ENCODE peak calls at places on chromosomes 11 and 22, in five cellular contexts. One of them, this sample, is unnamed.

GRCh38 chr22:44080936-44081853 is 57.1 kb downstream of the PARVB start:
- DNase-seq in left lung: peak; percentile 75
- DNase-seq in neural crest cell: peak; percentile 81
- DNase-seq in GM13977: peak; percentile 84
- DNase-seq in RWPE2: no peak
- DNase-seq in this sample: peak; percentile 86

GRCh38 chr11:71548716-71549151 is 514 bp downstream of the KRTAP5-9 start:
- DNase-seq in GM13977: no peak
- DNase-seq in neural crest cell: no peak
- DNase-seq in RWPE2: no peak
- DNase-seq in left lung: no peak
- DNase-seq in this sample: no peak

GRCh38 chr22:34416321-34416900 is 496.1 kb upstream of the LARGE1 start:
- DNase-seq in left lung: no peak
- DNase-seq in RWPE2: no peak
- DNase-seq in neural crest cell: no peak
- DNase-seq in GM13977: no peak
- DNase-seq in this sample: no peak

GRCh38 chr11:1285316-1285744 is 24.1 kb downstream of the TOLLIP start:
- DNase-seq in RWPE2: no peak
- DNase-seq in GM13977: no peak
- DNase-seq in neural crest cell: no peak
- DNase-seq in left lung: no peak
- DNase-seq in this sample: no peak

GRCh38 chr11:55966391-55966790 is 3.4 kb downstream of the OR10AG1 start:
- DNase-seq in neural crest cell: no peak
- DNase-seq in GM13977: no peak
- DNase-seq in left lung: no peak
- DNase-seq in RWPE2: no peak
- DNase-seq in this sample: no peak

GRCh38 chr11:19777032-19777341 is 64.3 kb downstream of the NAV2 start:
- DNase-seq in left lung: no peak
- DNase-seq in GM13977: peak; percentile 68
- DNase-seq in RWPE2: no peak
- DNase-seq in neural crest cell: peak; percentile 34
- DNase-seq in this sample: peak; percentile 62

GRCh38 chr22:37485006-37485713 is 1.0 kb downstream of the MFNG start:
- DNase-seq in neural crest cell: no peak
- DNase-seq in GM13977: peak; percentile 71
- DNase-seq in left lung: peak; percentile 53
- DNase-seq in RWPE2: no peak
- DNase-seq in this sample: peak; percentile 75

GRCh38 chr11:83009999-83010398 is 61.7 kb downstream of the RAB30 start:
- DNase-seq in neural crest cell: no peak
- DNase-seq in RWPE2: no peak
- DNase-seq in GM13977: no peak
- DNase-seq in left lung: no peak
- DNase-seq in this sample: no peak

GRCh38 chr11:119726585-119727522 is 2.1 kb downstream of the NECTIN1 start:
- DNase-seq in left lung: no peak
- DNase-seq in RWPE2: no peak
- DNase-seq in neural crest cell: no peak
- DNase-seq in GM13977: no peak
- DNase-seq in this sample: no peak

GRCh38 chr11:103322861-103323260 is 213.6 kb downstream of the DYNC2H1 start:
- DNase-seq in GM13977: no peak
- DNase-seq in neural crest cell: no peak
- DNase-seq in left lung: no peak
- DNase-seq in RWPE2: no peak
- DNase-seq in this sample: no peak

GRCh38 chr11:2699185-2699530 is 636 bp downstream of the KCNQ1OT1 start:
- DNase-seq in neural crest cell: no peak
- DNase-seq in GM13977: no peak
- DNase-seq in RWPE2: peak; percentile 62
- DNase-seq in left lung: peak; percentile 36
- DNase-seq in this sample: no peak

GRCh38 chr11:47373876-47374820 is 4.2 kb downstream of the SPI1 start:
- DNase-seq in RWPE2: peak; percentile 71
- DNase-seq in left lung: peak; percentile 83
- DNase-seq in neural crest cell: peak; percentile 85
- DNase-seq in GM13977: peak; percentile 79
- DNase-seq in this sample: peak; percentile 86

GRCh38 chr11:127013550-127013949 is 13.0 kb upstream of the KIRREL3 start:
- DNase-seq in left lung: no peak
- DNase-seq in neural crest cell: no peak
- DNase-seq in RWPE2: no peak
- DNase-seq in GM13977: no peak
- DNase-seq in this sample: no peak

GRCh38 chr11:76802151-76802550 is 19.0 kb downstream of the TSKU start:
- DNase-seq in neural crest cell: no peak
- DNase-seq in left lung: no peak
- DNase-seq in RWPE2: no peak
- DNase-seq in GM13977: no peak
- DNase-seq in this sample: no peak

GRCh38 chr11:74019860-74020259 is 11.0 kb upstream of the UCP3 start:
- DNase-seq in left lung: no peak
- DNase-seq in neural crest cell: no peak
- DNase-seq in GM13977: no peak
- DNase-seq in RWPE2: no peak
- DNase-seq in this sample: no peak

GRCh38 chr11:26227883-26228502 is 103.9 kb upstream of the ANO3 start:
- DNase-seq in GM13977: no peak
- DNase-seq in RWPE2: no peak
- DNase-seq in neural crest cell: no peak
- DNase-seq in left lung: no peak
- DNase-seq in this sample: no peak

GRCh38 chr11:128390246-128390645 is 197.1 kb downstream of the ETS1 start:
- DNase-seq in GM13977: no peak
- DNase-seq in RWPE2: no peak
- DNase-seq in left lung: no peak
- DNase-seq in neural crest cell: no peak
- DNase-seq in this sample: no peak

GRCh38 chr22:26656896-26657851 is at the start of gene MIAT:
- DNase-seq in GM13977: peak; percentile 86
- DNase-seq in neural crest cell: peak; percentile 38
- DNase-seq in RWPE2: no peak
- DNase-seq in left lung: peak; percentile 49
- DNase-seq in this sample: peak; percentile 89

GRCh38 chr11:126722956-126723664 is 277.5 kb downstream of the KIRREL3 start:
- DNase-seq in GM13977: no peak
- DNase-seq in left lung: no peak
- DNase-seq in neural crest cell: no peak
- DNase-seq in RWPE2: no peak
- DNase-seq in this sample: no peak

GRCh38 chr11:107591098-107591445 is at the start of gene ELMOD1:
- DNase-seq in RWPE2: peak; percentile 48
- DNase-seq in GM13977: peak; percentile 65
- DNase-seq in left lung: peak; percentile 49
- DNase-seq in neural crest cell: peak; percentile 56
- DNase-seq in this sample: peak; percentile 76
- TF ChIP-seq CTCF in RWPE2: peak; percentile 28
- TF ChIP-seq CTCF in GM13977: no peak
- TF ChIP-seq CTCF in left lung: no peak
- TF ChIP-seq CTCF in neural crest cell: no peak
- TF ChIP-seq CTCF in this sample: no peak

GRCh38 chr22:27975381-27976013 is 56.4 kb upstream of the PITPNB start:
- DNase-seq in left lung: no peak
- DNase-seq in GM13977: no peak
- DNase-seq in RWPE2: no peak
- DNase-seq in neural crest cell: no peak
- DNase-seq in this sample: no peak
- TF ChIP-seq CTCF in left lung: no peak
- TF ChIP-seq CTCF in GM13977: no peak
- TF ChIP-seq CTCF in RWPE2: no peak
- TF ChIP-seq CTCF in neural crest cell: no peak
- TF ChIP-seq CTCF in this sample: no peak

GRCh38 chr22:19705181-19705934 is 8.9 kb upstream of the SEPTIN5 start:
- DNase-seq in left lung: no peak
- DNase-seq in neural crest cell: no peak
- DNase-seq in GM13977: no peak
- DNase-seq in RWPE2: peak; percentile 47
- DNase-seq in this sample: no peak
- TF ChIP-seq CTCF in left lung: no peak
- TF ChIP-seq CTCF in neural crest cell: peak; percentile 26
- TF ChIP-seq CTCF in GM13977: no peak
- TF ChIP-seq CTCF in RWPE2: no peak
- TF ChIP-seq CTCF in this sample: no peak

DNA sequence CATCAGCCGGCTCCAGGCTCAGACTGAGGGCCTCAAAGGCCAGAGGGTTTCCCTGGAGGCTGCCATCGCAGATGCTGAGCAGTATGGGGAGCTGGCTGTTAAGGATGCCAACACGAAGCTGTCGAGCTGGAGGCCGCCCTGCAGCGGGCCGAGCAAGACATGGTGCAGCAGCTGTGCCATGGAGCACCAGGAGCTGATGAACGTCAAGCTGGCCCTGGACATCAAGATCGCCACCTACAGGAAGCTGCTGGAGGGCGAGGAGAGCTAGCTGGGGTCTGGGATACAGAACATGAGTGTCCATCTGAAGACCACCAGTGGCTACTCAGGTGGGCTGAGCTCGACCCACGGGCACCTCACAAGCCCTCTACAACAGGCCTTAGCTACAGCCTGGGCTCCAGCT is 4.0 kb upstream of the SCUBE2 start:
- DNase-seq in left lung: no peak
- DNase-seq in neural crest cell: no peak
- DNase-seq in RWPE2: no peak
- DNase-seq in GM13977: no peak
- DNase-seq in this sample: no peak
- TF ChIP-seq CTCF in left lung: no peak
- TF ChIP-seq CTCF in neural crest cell: no peak
- TF ChIP-seq CTCF in RWPE2: no peak
- TF ChIP-seq CTCF in GM13977: peak; percentile 58
- TF ChIP-seq CTCF in this sample: peak; percentile 30

GRCh38 chr11:8532475-8532874 is 61.6 kb downstream of the STK33 start:
- DNase-seq in RWPE2: no peak
- DNase-seq in left lung: no peak
- DNase-seq in GM13977: peak; percentile 47
- DNase-seq in neural crest cell: no peak
- DNase-seq in this sample: peak; percentile 25

GRCh38 chr11:8527939-8528338 is 66.1 kb downstream of the STK33 start:
- DNase-seq in GM13977: no peak
- DNase-seq in neural crest cell: no peak
- DNase-seq in RWPE2: no peak
- DNase-seq in left lung: no peak
- DNase-seq in this sample: no peak

GRCh38 chr11:8531982-8532381 is 62.0 kb downstream of the STK33 start:
- DNase-seq in RWPE2: no peak
- DNase-seq in left lung: no peak
- DNase-seq in neural crest cell: no peak
- DNase-seq in GM13977: peak; percentile 57
- DNase-seq in this sample: peak; percentile 49

GRCh38 chr11:8531312-8531711 is 62.7 kb downstream of the STK33 start:
- DNase-seq in left lung: no peak
- DNase-seq in GM13977: no peak
- DNase-seq in neural crest cell: no peak
- DNase-seq in RWPE2: no peak
- DNase-seq in this sample: no peak

GRCh38 chr11:8533332-8533731 is 60.7 kb downstream of the STK33 start:
- DNase-seq in left lung: no peak
- DNase-seq in neural crest cell: no peak
- DNase-seq in GM13977: peak; percentile 51
- DNase-seq in RWPE2: no peak
- DNase-seq in this sample: peak; percentile 29
- TF ChIP-seq CTCF in left lung: no peak
- TF ChIP-seq CTCF in neural crest cell: no peak
- TF ChIP-seq CTCF in GM13977: peak; percentile 28
- TF ChIP-seq CTCF in RWPE2: peak; percentile 31
- TF ChIP-seq CTCF in this sample: peak; percentile 18

DNA sequence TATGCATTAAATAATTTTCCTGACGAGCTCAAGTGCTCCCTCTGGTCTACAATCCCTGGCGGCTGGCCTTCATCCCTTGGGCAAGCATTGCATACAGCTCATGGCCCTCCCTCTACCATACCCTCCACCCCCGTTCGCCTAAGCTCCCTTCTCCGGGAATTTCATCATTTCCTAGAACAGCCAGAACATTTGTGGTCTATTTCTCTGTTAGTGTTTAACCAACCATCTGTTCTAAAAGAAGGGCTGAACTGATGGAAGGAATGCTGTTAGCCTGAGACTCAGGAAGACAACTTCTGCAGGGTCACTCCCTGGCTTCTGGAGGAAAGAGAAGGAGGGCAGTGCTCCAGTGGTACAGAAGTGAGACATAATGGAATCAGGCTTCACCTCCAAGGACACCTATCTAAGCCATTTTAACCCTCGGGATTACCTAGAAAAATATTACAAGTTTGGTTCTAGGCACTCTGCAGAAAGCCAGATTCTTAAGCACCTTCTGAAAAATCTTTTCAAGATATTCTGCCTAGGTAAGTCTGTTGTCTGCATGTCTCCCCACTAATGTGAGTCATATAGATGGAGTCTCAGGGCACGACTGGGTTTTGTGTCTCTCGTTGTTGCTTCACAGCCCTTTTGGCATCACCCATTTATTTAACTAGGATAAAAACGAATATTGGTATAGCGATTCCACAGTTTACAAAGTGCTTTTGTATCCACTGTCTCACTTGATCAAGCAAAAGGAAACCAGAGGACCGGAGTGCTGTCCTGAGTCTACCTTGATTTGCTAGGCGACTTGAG is at the start of gene NNMT:
- DNase-seq in GM13977: no peak
- DNase-seq in neural crest cell: no peak
- DNase-seq in RWPE2: peak; percentile 84
- DNase-seq in left lung: peak; percentile 75
- DNase-seq in this sample: no peak
- TF ChIP-seq CTCF in GM13977: no peak
- TF ChIP-seq CTCF in neural crest cell: no peak
- TF ChIP-seq CTCF in RWPE2: no peak
- TF ChIP-seq CTCF in left lung: no peak
- TF ChIP-seq CTCF in this sample: no peak

GRCh38 chr22:50544746-50545253 is 899 bp upstream of the KLHDC7B start:
- DNase-seq in RWPE2: peak; percentile 75
- DNase-seq in GM13977: peak; percentile 44
- DNase-seq in left lung: peak; percentile 81
- DNase-seq in neural crest cell: no peak
- DNase-seq in this sample: peak; percentile 37

GRCh38 chr22:50546326-50547230 is 879 bp downstream of the KLHDC7B start:
- DNase-seq in RWPE2: no peak
- DNase-seq in neural crest cell: no peak
- DNase-seq in GM13977: peak; percentile 39
- DNase-seq in left lung: no peak
- DNase-seq in this sample: peak; percentile 20

GRCh38 chr22:50544078-50544745 is 1.5 kb upstream of the KLHDC7B start:
- DNase-seq in neural crest cell: peak; percentile 84
- DNase-seq in GM13977: peak; percentile 87
- DNase-seq in left lung: peak; percentile 87
- DNase-seq in RWPE2: no peak
- DNase-seq in this sample: peak; percentile 81

GRCh38 chr22:50547231-50547851 is 1.6 kb downstream of the KLHDC7B start:
- DNase-seq in neural crest cell: no peak
- DNase-seq in RWPE2: no peak
- DNase-seq in GM13977: peak; percentile 54
- DNase-seq in left lung: no peak
- DNase-seq in this sample: peak; percentile 38

GRCh38 chr22:50545522-50546325 is at the start of gene KLHDC7B:
- DNase-seq in left lung: no peak
- DNase-seq in GM13977: peak; percentile 49
- DNase-seq in RWPE2: no peak
- DNase-seq in neural crest cell: no peak
- DNase-seq in this sample: peak; percentile 26
- TF ChIP-seq CTCF in left lung: no peak
- TF ChIP-seq CTCF in GM13977: no peak
- TF ChIP-seq CTCF in RWPE2: no peak
- TF ChIP-seq CTCF in neural crest cell: no peak
- TF ChIP-seq CTCF in this sample: no peak

GRCh38 chr11:120945042-120945441 is 78.9 kb upstream of the TBCEL start:
- DNase-seq in GM13977: no peak
- DNase-seq in neural crest cell: no peak
- DNase-seq in left lung: no peak
- DNase-seq in RWPE2: no peak
- DNase-seq in this sample: no peak
- TF ChIP-seq CTCF in GM13977: peak; percentile 11
- TF ChIP-seq CTCF in neural crest cell: peak; percentile 25
- TF ChIP-seq CTCF in left lung: no peak
- TF ChIP-seq CTCF in RWPE2: no peak
- TF ChIP-seq CTCF in this sample: no peak

This sample was measured in GM13976.